ENCODE peak calls at places on chromosome 7, in seven cellular contexts. L is GOT3; N is activated naive CD4-positive, alpha-beta T cell; W is hypothalamus; C is right atrium auricular region; E is tibial artery; Z is amniotic epithelial cell. M is an unnamed sample.

GRCh38 chr7:158811461-158811860 is 17.8 kb downstream of the ESYT2 start:
- DNase-seq in E (peak; percentile 50), N (no peak), C (no peak), W (no peak), Z (peak; percentile 98), L (no peak), M (no peak)

GRCh38 chr7:15007507-15007906 is 105.0 kb upstream of the DGKB start:
- DNase-seq in C (no peak), E (no peak), Z (peak; percentile 8), W (no peak), L (no peak), N (no peak), M (no peak)

GRCh38 chr7:29921404-29922010 is 68.1 kb downstream of the SCRN1 start:
- DNase-seq in N (no peak), C (no peak), L (no peak), E (no peak), W (no peak), Z (peak; percentile 59), M (no peak)

GRCh38 chr7:100949931-100950443 is 653 bp downstream of the MUC3A start:
- DNase-seq in E (no peak), C (no peak), Z (no peak), L (no peak), W (no peak), N (no peak), M (no peak)

GRCh38 chr7:103445228-103446020 is 583 bp downstream of the SLC26A5 start:
- DNase-seq in W (no peak), N (no peak), Z (no peak), L (no peak), C (no peak), E (no peak), M (no peak)

GRCh38 chr7:56157238-56157790 is 41.1 kb upstream of the NUPR2 start:
- DNase-seq in Z (no peak), L (no peak), W (no peak), E (no peak), N (no peak), C (no peak), M (no peak)

GRCh38 chr7:43341132-43341531 is 228.7 kb downstream of the HECW1 start:
- DNase-seq in W (no peak), C (no peak), Z (no peak), L (no peak), N (no peak), E (no peak), M (no peak)

GRCh38 chr7:45156516-45157272 is 897 bp upstream of the RAMP3 start:
- DNase-seq in L (no peak), C (no peak), N (no peak), Z (no peak), W (no peak), E (no peak), M (no peak)

GRCh38 chr7:12706900-12707536 is 19.6 kb downstream of the ARL4A start:
- DNase-seq in E (no peak), L (no peak), W (no peak), Z (peak; percentile 59), C (no peak), N (no peak), M (no peak)

GRCh38 chr7:151903249-151904032 is 26.5 kb upstream of the PRKAG2 start:
- DNase-seq in W (no peak), N (no peak), E (no peak), Z (no peak), C (no peak), L (no peak), M (no peak)

GRCh38 chr7:89887489-89887888 is 266.8 kb upstream of the STEAP1 start:
- DNase-seq in C (no peak), E (no peak), Z (no peak), N (no peak), L (no peak), W (no peak), M (no peak)

GRCh38 chr7:652881-653280 is 73.6 kb upstream of the DNAAF5 start:
- DNase-seq in L (no peak), Z (no peak), N (no peak), E (no peak), C (no peak), W (no peak), M (no peak)